ENCODE peak calls at places on chromosome 5, in nine cellular contexts. R, G, H, O, E, S, C, N and W are unnamed samples.

GRCh38 chr5:61330341-61330878 is 1.6 kb upstream of the ZSWIM6 start:
- DNase-seq in E (no peak), S (no peak), G (peak), N (peak), O (peak), H (no peak), R (no peak), C (no peak), W (peak)

GRCh38 chr5:31412324-31412723 is 119.6 kb downstream of the DROSHA start:
- DNase-seq in N (no peak), E (no peak), G (no peak), O (peak), S (no peak), R (no peak), H (no peak), C (no peak), W (no peak)

GRCh38 chr5:173800340-173800739 is 87.8 kb upstream of the CPEB4 start:
- DNase-seq in S (no peak), H (no peak), R (no peak), G (no peak), C (no peak), N (no peak), O (peak), E (no peak), W (peak)

GRCh38 chr5:138664276-138664943 is 88.8 kb upstream of the CTNNA1 start:
- DNase-seq in H (no peak), E (no peak), C (no peak), O (peak), S (no peak), N (no peak), G (no peak), R (no peak), W (peak)

GRCh38 chr5:172697123-172698121 is 56.4 kb downstream of the NEURL1B start:
- DNase-seq in O (peak), R (peak), H (peak), C (peak), N (peak), E (peak), G (peak), S (peak), W (peak)

GRCh38 chr5:6632324-6632930 is 417 bp downstream of the NSUN2 start:
- DNase-seq in S (no peak), C (no peak), G (no peak), H (no peak), E (no peak), N (no peak), O (no peak), R (no peak), W (no peak)

GRCh38 chr5:67355135-67355729 is 158.6 kb upstream of the CD180 start:
- DNase-seq in S (no peak), G (no peak), C (no peak), R (no peak), H (no peak), E (no peak), O (no peak), N (no peak), W (no peak)

GRCh38 chr5:157828031-157828948 is 30.7 kb downstream of the CLINT1 start:
- DNase-seq in N (no peak), G (no peak), H (no peak), R (no peak), C (no peak), E (no peak), O (peak), S (no peak), W (no peak)

GRCh38 chr5:173697931-173698579 is 81.6 kb upstream of the BOD1 start:
- DNase-seq in G (no peak), C (no peak), S (no peak), E (peak), O (no peak), N (no peak), H (no peak), R (no peak), W (no peak)

GRCh38 chr5:82244854-82245635 is 33.1 kb downstream of the RPS23 start:
- DNase-seq in R (no peak), G (no peak), C (no peak), E (no peak), H (no peak), N (no peak), O (no peak), S (no peak), W (no peak)

GRCh38 chr5:43312699-43313034 is 545 bp downstream of the HMGCS1 start:
- DNase-seq in O (no peak), N (no peak), R (no peak), C (no peak), S (no peak), E (no peak), G (no peak), H (no peak), W (no peak)

GRCh38 chr5:163434410-163434866 is 3.0 kb upstream of the CCNG1 start:
- DNase-seq in S (no peak), N (no peak), O (no peak), H (no peak), E (no peak), R (no peak), C (peak), G (no peak), W (peak)

GRCh38 chr5:17169507-17169906 is 47.9 kb upstream of the BASP1 start:
- DNase-seq in C (no peak), N (no peak), H (no peak), G (no peak), O (peak), R (no peak), S (no peak), E (no peak), W (no peak)

GRCh38 chr5:135466178-135467050 is 14.3 kb upstream of the TIFAB start:
- DNase-seq in R (peak), E (peak), H (peak), S (peak), O (peak), N (peak), G (peak), C (peak), W (peak)

GRCh38 chr5:141650851-141651727 is at the start of gene FCHSD1:
- DNase-seq in S (peak), E (peak), G (peak), N (peak), R (peak), C (peak), H (peak), O (peak), W (peak)

GRCh38 chr5:10542151-10542550 is 21.7 kb upstream of the ANKRD33B start:
- DNase-seq in G (no peak), C (no peak), H (no peak), E (no peak), N (no peak), R (no peak), O (peak), S (no peak), W (no peak)

GRCh38 chr5:146047396-146047795 is 58.0 kb downstream of the PLAC8L1 start:
- DNase-seq in C (no peak), N (no peak), E (no peak), S (no peak), G (no peak), H (no peak), O (no peak), R (no peak), W (peak)

GRCh38 chr5:151427258-151427657 is 20.1 kb upstream of the SLC36A1 start:
- DNase-seq in N (no peak), G (no peak), R (no peak), H (no peak), S (no peak), O (no peak), E (peak), C (no peak), W (no peak)

GRCh38 chr5:65924366-65925093 is 1.8 kb upstream of the ERBIN start:
- DNase-seq in E (peak), C (no peak), O (no peak), S (no peak), G (no peak), R (no peak), N (no peak), H (no peak), W (no peak)

GRCh38 chr5:57891443-57891842 is 408.8 kb upstream of the ACTBL2 start:
- DNase-seq in E (no peak), S (no peak), C (no peak), N (no peak), R (no peak), O (no peak), G (no peak), H (no peak), W (no peak)

GRCh38 chr5:88743231-88743879 is 139.6 kb downstream of the MEF2C start:
- DNase-seq in R (no peak), E (no peak), S (no peak), O (peak), H (no peak), N (no peak), G (no peak), C (no peak), W (no peak)

GRCh38 chr5:91288517-91288916 is 94.6 kb downstream of the ARRDC3 start:
- DNase-seq in S (no peak), N (no peak), O (no peak), G (peak), E (no peak), R (no peak), H (no peak), C (no peak), W (no peak)

GRCh38 chr5:9462109-9462508 is 83.8 kb downstream of the SEMA5A start:
- DNase-seq in O (no peak), E (no peak), G (no peak), C (no peak), S (no peak), R (no peak), H (no peak), N (no peak), W (no peak)

GRCh38 chr5:66796306-66797292 is 200.4 kb downstream of the MAST4 start:
- DNase-seq in S (no peak), H (no peak), C (no peak), R (no peak), E (no peak), O (peak), G (no peak), N (no peak), W (no peak)

GRCh38 chr5:65043843-65044359 is 275.2 kb downstream of the CWC27 start:
- DNase-seq in E (no peak), C (no peak), H (no peak), S (no peak), R (no peak), G (no peak), N (no peak), O (no peak), W (no peak)

GRCh38 chr5:181207214-181207959 is 2.4 kb upstream of the TRIM7 start:
- DNase-seq in S (peak), H (peak), R (peak), N (peak), C (peak), G (peak), E (peak), O (peak), W (no peak)

GRCh38 chr5:73638344-73639095 is 12.5 kb downstream of the ARHGEF28 start:
- DNase-seq in S (no peak), E (no peak), O (peak), G (no peak), H (no peak), R (no peak), C (no peak), N (no peak), W (peak)

GRCh38 chr5:146788918-146789317 is 89.6 kb downstream of the PPP2R2B start:
- DNase-seq in E (no peak), R (no peak), H (no peak), O (no peak), C (no peak), S (no peak), N (no peak), G (no peak), W (no peak)